ENCODE peak calls at places on chromosome 13, in ten cellular contexts. O is uterus, Y is thyroid gland, C is fibroblast of mammary gland, R is neural progenitor cell, F is fibroblast of lung, V is HCT116, J is lower lobe of right lung, I is pancreas, W is lung. S is an unnamed sample.

GRCh38 chr13:100541882-100542545 is 46.6 kb downstream of the GGACT start:
- DNase-seq in J (no peak), I (no peak), C (no peak), Y (no peak), V (no peak), W (no peak), F (no peak), R (peak; percentile 41), O (no peak), S (no peak)

GRCh38 chr13:48579167-48579918 is 46.5 kb upstream of the RCBTB2 start:
- DNase-seq in F (no peak), O (no peak), J (no peak), I (no peak), C (no peak), Y (no peak), R (no peak), W (no peak), V (no peak), S (no peak)

GRCh38 chr13:42177189-42177588 is 94.8 kb upstream of the AKAP11 start:
- DNase-seq in R (no peak), O (no peak), V (no peak), C (no peak), Y (no peak), I (no peak), J (no peak), F (no peak), W (no peak), S (no peak)

GRCh38 chr13:100464006-100464405 is 124.6 kb downstream of the GGACT start:
- DNase-seq in I (no peak), V (no peak), W (no peak), C (no peak), R (no peak), J (no peak), F (no peak), Y (no peak), O (no peak), S (no peak)

GRCh38 chr13:77457989-77458388 is 77.5 kb upstream of the SCEL start:
- DNase-seq in Y (no peak), V (no peak), J (no peak), W (no peak), I (no peak), C (no peak), F (no peak), R (no peak), O (no peak), S (no peak)

GRCh38 chr13:62887046-62887445 is 1471.4 kb upstream of the PCDH20 start:
- DNase-seq in F (no peak), V (no peak), R (no peak), J (no peak), C (no peak), O (no peak), Y (no peak), W (no peak), I (peak; percentile 24), S (no peak)

GRCh38 chr13:30569901-30570576 is 47.7 kb upstream of the USPL1 start:
- DNase-seq in Y (no peak), I (no peak), J (no peak), V (peak; percentile 66), C (peak; percentile 98), W (no peak), F (peak; percentile 95), R (no peak), O (peak; percentile 78), S (no peak)

GRCh38 chr13:78443839-78444238 is 159.5 kb downstream of the POU4F1 start:
- DNase-seq in F (no peak), I (no peak), J (no peak), Y (no peak), W (no peak), R (no peak), V (no peak), O (no peak), C (no peak), S (no peak)

GRCh38 chr13:25213716-25214115 is 41.6 kb upstream of the AMER2 start:
- DNase-seq in F (no peak), W (no peak), I (no peak), O (no peak), R (no peak), V (no peak), C (no peak), Y (no peak), J (no peak), S (no peak)

GRCh38 chr13:80529734-80530133 is 188.8 kb upstream of the SPRY2 start:
- DNase-seq in O (no peak), I (no peak), Y (no peak), J (no peak), C (peak; percentile 75), F (no peak), W (no peak), V (no peak), R (no peak), S (no peak)

GRCh38 chr13:52832268-52832667 is 16.2 kb downstream of the PCDH8 start:
- DNase-seq in W (no peak), C (no peak), V (no peak), I (no peak), F (no peak), R (no peak), O (no peak), J (no peak), Y (no peak), S (no peak)

GRCh38 chr13:51768378-51768921 is 35.5 kb downstream of the DHRS12 start:
- DNase-seq in Y (no peak), W (no peak), V (no peak), I (no peak), F (no peak), O (no peak), J (no peak), R (peak; percentile 66), C (no peak), S (no peak)

GRCh38 chr13:42708391-42708790 is 73.0 kb upstream of the FAM216B start:
- DNase-seq in I (no peak), V (no peak), R (no peak), J (no peak), W (no peak), Y (no peak), F (no peak), O (no peak), C (no peak), S (no peak)

GRCh38 chr13:73417012-73417615 is 358.3 kb downstream of the KLF5 start:
- DNase-seq in R (peak; percentile 11), Y (no peak), F (no peak), V (peak; percentile 46), J (no peak), W (no peak), C (peak; percentile 13), I (no peak), O (no peak), S (no peak)

GRCh38 chr13:98511435-98511834 is 65.5 kb downstream of the STK24 start:
- DNase-seq in C (no peak), R (no peak), O (no peak), F (no peak), W (no peak), J (no peak), I (no peak), V (no peak), Y (no peak), S (no peak)

GRCh38 chr13:98507060-98507797 is 69.7 kb downstream of the STK24 start:
- DNase-seq in V (no peak), W (peak; percentile 61), I (peak; percentile 89), Y (peak; percentile 88), R (peak; percentile 79), C (peak; percentile 27), O (peak; percentile 62), F (peak; percentile 45), J (peak; percentile 73), S (peak; percentile 69)

GRCh38 chr13:98510156-98510509 is 66.8 kb downstream of the STK24 start:
- DNase-seq in O (no peak), J (no peak), C (no peak), W (no peak), R (no peak), Y (no peak), I (no peak), V (no peak), F (no peak), S (no peak)

GRCh38 chr13:98508280-98509074 is 68.4 kb downstream of the STK24 start:
- DNase-seq in F (peak; percentile 87), R (no peak), C (peak; percentile 80), J (no peak), I (no peak), V (peak; percentile 78), W (no peak), O (no peak), Y (no peak), S (no peak)

GRCh38 chr13:98509271-98510155 is 67.4 kb downstream of the STK24 start:
- DNase-seq in O (peak; percentile 56), J (peak; percentile 74), C (peak; percentile 96), Y (no peak), V (peak; percentile 63), I (no peak), F (peak; percentile 98), R (no peak), W (peak; percentile 44), S (no peak)
- H3K4me3 ChIP-seq in O (no peak overlapping the region), J (no peak overlapping the region), C (no peak overlapping the region), Y (no peak overlapping the region), V (peak overlapping the region; percentile 28), I (no peak overlapping the region), F (no peak overlapping the region), R (no peak overlapping the region), W (no peak overlapping the region), S (no peak overlapping the region)

DNA sequence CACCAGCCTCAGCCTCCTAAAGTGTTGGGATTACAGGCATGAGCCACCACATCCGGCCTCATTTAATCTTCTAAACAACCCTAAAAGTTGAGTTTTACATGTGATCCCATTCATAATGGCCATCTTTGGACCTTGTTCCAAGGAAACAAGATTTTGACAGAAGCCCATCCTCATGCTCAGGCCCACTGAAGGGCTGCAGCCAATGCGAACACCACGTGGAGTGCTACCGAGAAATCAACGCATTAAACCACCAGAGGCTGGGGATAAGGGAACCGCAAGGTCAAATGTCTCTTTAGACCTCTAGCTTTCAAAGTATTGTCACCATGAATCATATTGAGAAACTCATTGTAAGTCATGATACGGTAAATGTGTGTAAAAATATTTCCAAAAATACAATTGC is 49.4 kb upstream of the DOCK9 start:
- DNase-seq in O (no peak), R (no peak), W (no peak), J (no peak), V (no peak), F (no peak), Y (no peak), C (no peak), I (no peak), S (no peak)
- H3K4me3 ChIP-seq in O (no peak overlapping the region), R (no peak overlapping the region), W (no peak overlapping the region), J (no peak overlapping the region), V (no peak overlapping the region), F (no peak overlapping the region), Y (no peak overlapping the region), C (no peak overlapping the region), I (no peak overlapping the region), S (no peak overlapping the region)

DNA sequence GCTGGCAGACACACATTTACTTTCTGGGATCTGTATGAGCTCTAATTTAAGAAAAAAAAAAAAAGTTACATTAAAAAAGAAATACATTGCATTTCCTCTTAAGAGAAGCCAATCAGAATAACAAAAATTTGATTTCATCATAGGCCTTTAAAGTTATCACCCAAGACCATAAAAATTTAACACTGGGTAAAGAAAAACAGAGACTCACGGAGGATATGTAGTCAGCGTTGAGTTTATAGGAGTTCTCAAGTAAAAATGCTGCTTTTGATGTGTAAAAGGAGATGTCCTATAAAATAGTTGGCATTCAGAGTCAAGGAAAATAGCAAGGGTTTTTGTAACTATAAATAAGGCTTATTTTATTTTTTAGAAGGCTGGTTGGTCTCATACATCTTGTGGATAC is 191.1 kb downstream of the EFNB2 start:
- DNase-seq in W (no peak), J (no peak), F (no peak), I (no peak), V (no peak), R (no peak), Y (no peak), O (no peak), C (no peak), S (no peak)
- H3K4me3 ChIP-seq in W (no peak overlapping the region), J (no peak overlapping the region), F (no peak overlapping the region), I (no peak overlapping the region), V (no peak overlapping the region), R (no peak overlapping the region), Y (no peak overlapping the region), O (no peak overlapping the region), C (no peak overlapping the region), S (no peak overlapping the region)

GRCh38 chr13:46171223-46171622 is 10.8 kb downstream of the LCP1 start:
- DNase-seq in F (no peak), W (no peak), V (no peak), Y (no peak), O (no peak), R (no peak), C (no peak), I (no peak), J (no peak), S (no peak)
- H3K4me3 ChIP-seq in F (no peak overlapping the region), W (no peak overlapping the region), V (no peak overlapping the region), Y (no peak overlapping the region), O (no peak overlapping the region), R (no peak overlapping the region), C (no peak overlapping the region), I (no peak overlapping the region), J (no peak overlapping the region), S (no peak overlapping the region)